ENCODE peak calls at places on chromosomes 11 and 22, in seven cellular contexts. V is T-helper 2 cell, M is neural progenitor cell, I is HTR-8/SVneo, B is D341Med, Q is HFFc6, P is ELF-1. G is an unnamed sample.

GRCh38 chr11:87604350-87604749 is 566.6 kb downstream of the TMEM135 start:
- DNase-seq in V (no peak), P (no peak), Q (no peak), I (no peak), M (no peak), B (no peak), G (no peak)

GRCh38 chr11:87366346-87366745 is 328.6 kb downstream of the TMEM135 start:
- DNase-seq in P (no peak), Q (no peak), B (no peak), V (no peak), I (no peak), M (no peak), G (no peak)

GRCh38 chr11:86578727-86579405 is 93.5 kb downstream of the ME3 start:
- DNase-seq in P (no peak), Q (no peak), M (no peak), V (no peak), B (no peak), I (no peak), G (no peak)

GRCh38 chr11:61725632-61726280 is 26.7 kb upstream of the MYRF start:
- DNase-seq in P (no peak), Q (no peak), V (no peak), I (no peak), M (no peak), B (no peak), G (no peak)

GRCh38 chr11:107689317-107690202 is 22.3 kb downstream of the SLN start:
- DNase-seq in Q (peak), I (peak), V (no peak), P (peak), M (peak), B (peak), G (peak)

GRCh38 chr11:101555366-101555765 is 28.4 kb downstream of the TRPC6 start:
- DNase-seq in M (no peak), Q (no peak), V (no peak), P (no peak), I (no peak), B (no peak), G (no peak)

GRCh38 chr22:50260801-50261614 is 475 bp downstream of the MAPK12 start:
- DNase-seq in P (no peak), B (peak), V (no peak), I (no peak), Q (peak), M (peak), G (no peak)

GRCh38 chr22:44246615-44247326 is 66.0 kb downstream of the SHISAL1 start:
- DNase-seq in B (no peak), I (no peak), M (no peak), V (no peak), P (no peak), Q (no peak), G (no peak)

GRCh38 chr11:120215634-120216033 is 4.8 kb downstream of the OAF start:
- DNase-seq in M (no peak), V (no peak), I (peak), P (no peak), Q (peak), B (no peak), G (no peak)

GRCh38 chr11:35579557-35580396 is 38.5 kb upstream of the FJX1 start:
- DNase-seq in I (peak), P (no peak), M (no peak), V (no peak), Q (peak), B (no peak), G (no peak)

GRCh38 chr11:34451053-34451452 is 12.3 kb downstream of the CAT start:
- DNase-seq in B (no peak), Q (no peak), I (no peak), M (no peak), V (no peak), P (no peak), G (no peak)

GRCh38 chr11:20010861-20011225 is 149.4 kb downstream of the DBX1 start:
- DNase-seq in B (no peak), V (no peak), Q (no peak), I (no peak), P (no peak), M (no peak), G (no peak)

GRCh38 chr22:37943471-37944198 is 9.8 kb downstream of the C22orf23 start:
- DNase-seq in I (no peak), P (no peak), Q (no peak), V (no peak), B (no peak), M (no peak), G (no peak)

GRCh38 chr11:2781413-2782274 is 81.8 kb upstream of the KCNQ1OT1 start:
- DNase-seq in B (peak), Q (no peak), P (no peak), M (no peak), V (peak), I (no peak), G (peak)

GRCh38 chr11:86799680-86800075 is 664 bp upstream of the PRSS23 start:
- DNase-seq in Q (no peak), B (no peak), I (no peak), M (peak), V (no peak), P (no peak), G (no peak)

GRCh38 chr22:46881373-46882118 is 119.1 kb downstream of the TBC1D22A start:
- DNase-seq in I (peak), Q (peak), V (no peak), B (no peak), P (no peak), M (no peak), G (no peak)

GRCh38 chr11:79013509-79013908 is 427.3 kb downstream of the TENM4 start:
- DNase-seq in I (no peak), M (no peak), V (no peak), B (no peak), P (no peak), Q (peak), G (no peak)

G was measured in effector CD4-positive, alpha-beta T cell.